ENCODE peak calls at places on chromosomes 12 and 14, in eight cellular contexts. J is ovary, O is neural progenitor cell, K is MM.1S, Z is psoas muscle, W is fibroblast of lung, F is hepatocyte, D is astrocyte. P is an unnamed sample. For H3K27me3, the result is how much of the 10 kb centered on the place peaks cover.

GRCh38 chr12:27237790-27238771 is 6.0 kb upstream of the STK38L start:
- DNase-seq in J (no peak), O (no peak), K (peak), Z (no peak), W (no peak), F (no peak), D (no peak), P (peak)

GRCh38 chr12:53337998-53338397 is 1.8 kb upstream of the SP7 start:
- DNase-seq in J (no peak), O (no peak), K (no peak), Z (no peak), W (no peak), F (no peak), D (no peak), P (no peak)

GRCh38 chr12:31440134-31440533 is 114.2 kb upstream of the SINHCAF start:
- DNase-seq in J (no peak), O (no peak), K (no peak), Z (no peak), W (no peak), F (no peak), D (no peak), P (no peak)

GRCh38 chr14:60085085-60085484 is 6.6 kb upstream of the PCNX4 start:
- DNase-seq in J (no peak), O (no peak), K (no peak), Z (no peak), W (no peak), F (no peak), D (no peak), P (no peak)

GRCh38 chr12:129657179-129657578 is 246.6 kb downstream of the TMEM132D start:
- DNase-seq in J (no peak), O (peak), K (no peak), Z (no peak), W (no peak), F (no peak), D (no peak), P (no peak)

GRCh38 chr14:78010688-78011087 is 159.5 kb upstream of the NRXN3 start:
- DNase-seq in J (no peak), O (no peak), K (no peak), Z (peak), W (peak), F (no peak), D (peak), P (no peak)

GRCh38 chr12:76083246-76083735 is 1.2 kb downstream of the NAP1L1 start:
- DNase-seq in J (no peak), O (no peak), K (no peak), Z (no peak), W (no peak), F (no peak), D (no peak), P (no peak)

GRCh38 chr14:104235686-104236085 is 97.3 kb downstream of the KIF26A start:
- DNase-seq in J (no peak), O (no peak), K (no peak), Z (no peak), W (no peak), F (no peak), D (no peak), P (peak)

GRCh38 chr12:42325326-42325775 is 543 bp downstream of the ZCRB1 start:
- DNase-seq in J (no peak), O (no peak), K (no peak), Z (no peak), W (no peak), F (no peak), D (no peak), P (no peak)

GRCh38 chr14:94009767-94010166 is 12.7 kb downstream of the CCDC197 start:
- DNase-seq in J (no peak), O (no peak), K (peak), Z (no peak), W (peak), F (no peak), D (peak), P (no peak)

GRCh38 chr12:109677323-109677722 is 36.3 kb upstream of the FAM222A start:
- DNase-seq in J (no peak), O (peak), K (no peak), Z (no peak), W (no peak), F (no peak), D (no peak), P (no peak)

GRCh38 chr12:95547522-95548055 is 3.7 kb downstream of the USP44 start:
- DNase-seq in J (no peak), O (peak), K (no peak), Z (no peak), W (peak), F (no peak), D (peak), P (no peak)

GRCh38 chr12:94710933-94711332 is 60.6 kb upstream of the TMCC3 start:
- DNase-seq in J (no peak), O (peak), K (peak), Z (no peak), W (peak), F (no peak), D (no peak), P (peak)

GRCh38 chr12:107369679-107370078 is 276.3 kb upstream of the CRY1 start:
- DNase-seq in J (no peak), O (no peak), K (no peak), Z (no peak), W (no peak), F (no peak), D (no peak), P (no peak)

GRCh38 chr12:69540606-69541386 is 44.5 kb upstream of the CCT2 start:
- DNase-seq in J (no peak), O (no peak), K (no peak), Z (no peak), W (peak), F (no peak), D (peak), P (no peak)

GRCh38 chr12:58009355-58009754 is 68.0 kb downstream of the ATP23 start:
- DNase-seq in J (no peak), O (no peak), K (no peak), Z (no peak), W (peak), F (no peak), D (peak), P (no peak)

GRCh38 chr12:9674226-9674590 is 4.7 kb downstream of the CLEC2D start:
- DNase-seq in J (no peak), O (no peak), K (no peak), Z (no peak), W (no peak), F (no peak), D (no peak), P (no peak)

GRCh38 chr12:24728826-24729225 is 220.1 kb downstream of the BCAT1 start:
- DNase-seq in J (no peak), O (no peak), K (no peak), Z (no peak), W (no peak), F (no peak), D (no peak), P (no peak)

GRCh38 chr14:79809849-79810612 is 401.3 kb downstream of the DIO2 start:
- DNase-seq in J (no peak), O (peak), K (peak), Z (no peak), W (peak), F (peak), D (no peak), P (no peak)

GRCh38 chr14:35808076-35808657 is 928 bp downstream of the RALGAPA1 start:
- DNase-seq in J (no peak), O (peak), K (peak), Z (no peak), W (peak), F (peak), D (no peak), P (peak)

GRCh38 chr12:43805149-43805856 is 814 bp downstream of the TWF1 start:
- DNase-seq in J (no peak), O (peak), K (peak), Z (no peak), W (peak), F (no peak), D (peak), P (no peak)

GRCh38 chr12:4701863-4702262 is 18.3 kb upstream of the GALNT8 start:
- DNase-seq in J (no peak), O (no peak), K (no peak), Z (no peak), W (no peak), F (no peak), D (no peak), P (no peak)

GRCh38 chr12:128903231-128903630 is 50.0 kb downstream of the GLT1D1 start:
- DNase-seq in J (no peak), O (peak), K (no peak), Z (no peak), W (no peak), F (no peak), D (no peak), P (no peak)

GRCh38 chr12:2722806-2723205 is 72.0 kb upstream of the FKBP4 start:
- DNase-seq in J (no peak), O (no peak), K (no peak), Z (no peak), W (peak), F (no peak), D (peak), P (peak)

GRCh38 chr12:115467531-115467930 is 783.6 kb upstream of the TBX3 start:
- DNase-seq in J (no peak), O (no peak), K (no peak), Z (no peak), W (peak), F (no peak), D (no peak), P (no peak)

GRCh38 chr14:58697927-58698641 is 60.3 kb downstream of the DACT1 start:
- DNase-seq in J (no peak), O (no peak), K (no peak), Z (no peak), W (no peak), F (no peak), D (no peak), P (no peak)

GRCh38 chr12:15829949-15830348 is 40.8 kb upstream of the EPS8 start:
- DNase-seq in J (no peak), O (no peak), K (no peak), Z (no peak), W (peak), F (no peak), D (peak), P (no peak)

GRCh38 chr12:105040476-105040875 is 43.8 kb downstream of the ALDH1L2 start:
- DNase-seq in J (no peak), O (no peak), K (no peak), Z (no peak), W (no peak), F (no peak), D (no peak), P (no peak)

GRCh38 chr14:31949709-31950108 is 127.4 kb upstream of the ARHGAP5 start:
- DNase-seq in J (no peak), O (no peak), K (no peak), Z (no peak), W (no peak), F (no peak), D (no peak), P (no peak)

GRCh38 chr14:77302926-77303325 is 17.8 kb downstream of the POMT2 start:
- DNase-seq in J (no peak), O (no peak), K (no peak), Z (no peak), W (peak), F (peak), D (peak), P (no peak)

GRCh38 chr14:92603309-92604257 is 90.0 kb downstream of the RIN3 start:
- DNase-seq in J (peak), O (peak), K (no peak), Z (no peak), W (peak), F (no peak), D (peak), P (no peak)

GRCh38 chr12:90653051-90653450 is 301.9 kb downstream of the CCER1 start:
- DNase-seq in J (no peak), O (no peak), K (no peak), Z (no peak), W (peak), F (no peak), D (peak), P (no peak)

GRCh38 chr14:37088816-37089215 is 83.6 kb downstream of the SLC25A21 start:
- DNase-seq in J (no peak), O (no peak), K (no peak), Z (no peak), W (peak), F (no peak), D (peak), P (no peak)

GRCh38 chr12:104219361-104219892 is 3.8 kb downstream of the TXNRD1 start:
- DNase-seq in J (no peak), O (no peak), K (no peak), Z (no peak), W (peak), F (peak), D (peak), P (no peak)

GRCh38 chr12:46998811-46999368 is 80.5 kb upstream of the PCED1B start:
- DNase-seq in J (no peak), O (no peak), K (no peak), Z (no peak), W (peak), F (no peak), D (peak), P (no peak)

GRCh38 chr12:100058482-100059029 is 73.8 kb upstream of the ANKS1B start:
- DNase-seq in J (no peak), O (no peak), K (no peak), Z (no peak), W (peak), F (peak), D (peak), P (no peak)

GRCh38 chr14:86935241-86935640 is 1057.7 kb downstream of the GALC start:
- DNase-seq in J (no peak), O (no peak), K (no peak), Z (no peak), W (peak), F (no peak), D (peak), P (no peak)

GRCh38 chr14:89616425-89617141 is 199.6 kb upstream of the FOXN3 start:
- DNase-seq in J (no peak), O (no peak), K (peak), Z (no peak), W (peak), F (peak), D (no peak), P (no peak)

GRCh38 chr14:71286126-71286525 is 378.9 kb downstream of the PCNX1 start:
- DNase-seq in J (no peak), O (no peak), K (no peak), Z (no peak), W (no peak), F (no peak), D (no peak), P (no peak)

DNA sequence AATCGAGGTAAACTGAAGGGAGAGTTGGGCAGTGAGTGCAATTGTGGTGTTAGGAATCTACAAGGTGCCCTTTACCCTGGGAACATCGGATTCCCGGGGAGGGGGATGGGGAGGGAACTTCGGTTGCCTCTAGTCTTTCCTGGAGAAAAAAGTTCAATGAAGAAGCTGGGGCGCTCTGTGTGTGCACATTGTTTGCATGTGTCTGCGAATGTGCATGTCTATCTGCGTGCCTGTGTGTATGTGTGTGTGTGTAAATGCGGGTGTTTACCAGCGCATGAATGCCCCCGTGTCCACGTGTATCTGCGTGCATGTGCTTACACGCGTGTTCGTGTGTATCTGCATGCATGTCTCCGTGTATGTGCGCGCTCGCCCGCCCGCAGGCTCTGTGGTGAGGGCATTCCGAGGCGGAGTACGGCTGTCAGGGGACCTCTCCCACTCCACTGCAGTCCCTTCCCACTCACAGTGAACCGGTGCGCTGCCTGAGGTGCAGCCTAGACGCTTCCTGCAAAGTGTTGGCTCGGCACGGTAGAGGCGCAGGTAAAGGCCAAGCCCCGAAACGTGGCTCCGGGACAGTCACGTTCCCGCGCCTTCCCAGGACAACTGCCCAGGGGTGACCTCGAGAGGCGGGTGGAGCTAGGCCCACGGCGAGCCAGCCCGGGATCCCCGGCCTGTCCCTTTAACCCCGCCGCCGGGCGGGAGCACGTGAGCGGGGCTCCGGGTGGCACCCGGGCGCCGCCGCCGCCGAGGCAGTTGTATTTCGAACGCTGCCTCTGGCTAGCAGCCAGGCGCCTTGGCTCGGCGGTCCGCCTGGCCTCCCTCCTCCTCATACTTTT is 586 bp upstream of the HMGA2 start:
- DNase-seq in J (peak), O (peak), K (peak), Z (peak), W (peak), F (peak), D (peak), P (peak)
- H3K27me3 ChIP-seq in J (under half), O (under half), K (under half), Z (under half), W (under half), F (under half), D (under half), P (under half)

GRCh38 chr12:52258335-52258901 is 16.0 kb upstream of the KRT86 start:
- DNase-seq in J (no peak), O (peak), K (no peak), Z (no peak), W (peak), F (peak), D (no peak), P (no peak)

GRCh38 chr12:52254965-52255751 is 19.3 kb upstream of the KRT86 start:
- DNase-seq in J (no peak), O (no peak), K (no peak), Z (no peak), W (no peak), F (no peak), D (no peak), P (no peak)

GRCh38 chr12:52257074-52257551 is 17.3 kb upstream of the KRT86 start:
- DNase-seq in J (no peak), O (no peak), K (no peak), Z (no peak), W (no peak), F (no peak), D (no peak), P (peak)

GRCh38 chr12:52254180-52254964 is 20.1 kb upstream of the KRT86 start:
- DNase-seq in J (no peak), O (no peak), K (no peak), Z (no peak), W (no peak), F (no peak), D (no peak), P (peak)

DNA sequence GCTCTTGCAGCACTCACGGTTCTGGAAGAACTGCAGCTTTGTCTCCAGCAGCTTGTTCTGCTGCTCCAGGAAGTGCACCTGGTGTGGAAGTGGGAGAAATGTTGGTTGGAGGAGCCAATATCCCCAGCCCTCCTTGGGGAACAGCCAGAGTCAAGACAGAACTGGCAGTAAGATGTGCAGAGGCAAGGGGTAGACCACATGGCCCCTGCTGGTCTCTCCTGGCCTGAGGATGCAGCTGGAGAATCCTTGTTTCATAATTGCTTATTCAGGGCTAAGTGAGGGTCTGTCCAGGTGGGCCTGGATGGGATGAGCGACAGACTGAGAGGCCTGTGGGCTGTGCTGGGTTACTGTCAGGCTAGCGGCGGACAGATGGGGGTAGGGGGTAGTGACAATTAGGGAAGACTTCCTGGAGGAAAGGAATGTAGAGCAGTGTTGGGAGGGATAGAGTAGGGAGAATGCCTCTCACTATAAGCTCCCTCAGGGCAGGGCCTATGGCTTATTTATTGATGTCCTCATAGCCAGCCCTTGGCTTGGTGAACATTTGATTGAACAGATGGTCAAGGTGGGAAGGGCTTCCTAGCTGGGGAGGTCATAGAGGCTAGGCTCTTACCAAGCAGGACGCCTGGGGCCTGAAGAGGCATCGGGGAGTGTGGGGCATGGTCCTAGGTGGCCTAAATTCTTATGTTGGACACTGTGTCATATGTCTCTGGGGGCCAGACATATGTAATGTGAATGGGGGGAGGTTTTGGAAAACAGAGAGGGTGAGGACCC is 18.1 kb upstream of the KRT86 start:
- DNase-seq in J (no peak), O (no peak), K (no peak), Z (no peak), W (no peak), F (no peak), D (no peak), P (no peak)
- H3K27me3 ChIP-seq in J (under half), O (half or more), K (under half), Z (under half), W (under half), F (half or more), D (under half), P (under half)

DNA sequence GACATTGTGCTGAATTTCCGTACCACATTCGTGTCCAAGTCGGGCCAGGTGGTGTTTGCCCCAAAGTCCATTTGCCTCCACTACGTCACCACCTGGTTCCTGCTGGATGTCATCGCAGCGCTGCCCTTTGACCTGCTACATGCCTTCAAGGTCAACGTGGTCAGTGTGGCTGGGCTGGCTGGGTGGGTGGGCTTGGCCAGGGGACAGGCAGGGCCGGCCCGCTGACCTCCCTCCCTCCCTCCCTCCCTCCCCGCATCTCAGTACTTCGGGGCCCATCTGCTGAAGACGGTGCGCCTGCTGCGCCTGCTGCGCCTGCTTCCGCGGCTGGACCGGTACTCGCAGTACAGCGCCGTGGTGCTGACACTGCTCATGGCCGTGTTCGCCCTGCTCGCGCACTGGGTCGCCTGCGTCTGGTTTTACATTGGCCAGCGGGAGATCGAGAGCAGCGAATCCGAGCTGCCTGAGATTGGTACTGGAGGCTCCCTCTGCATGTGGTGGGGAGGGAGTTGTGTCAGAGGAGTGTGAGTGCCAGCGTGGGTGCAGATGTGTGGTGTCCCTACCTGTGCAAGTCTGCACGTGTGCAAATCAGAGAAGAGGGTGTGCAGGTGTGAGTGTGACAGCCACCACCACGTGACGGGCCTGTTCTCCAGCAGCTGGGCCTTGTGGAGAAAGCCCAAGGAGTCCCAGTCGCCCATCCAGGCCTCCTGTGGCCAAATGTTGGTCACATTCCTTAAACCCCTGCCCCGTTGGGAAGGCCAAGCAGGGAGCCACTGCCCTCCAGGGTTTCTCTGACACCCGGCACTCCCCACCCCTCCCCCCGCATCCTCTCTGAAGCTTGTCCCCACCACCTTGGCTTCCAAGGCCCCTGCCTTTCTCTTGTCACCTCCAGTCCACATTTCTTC is 5.3 kb downstream of the KCNH3 start:
- DNase-seq in J (no peak), O (no peak), K (no peak), Z (no peak), W (no peak), F (no peak), D (no peak), P (no peak)
- H3K27me3 ChIP-seq in J (under half), O (half or more), K (under half), Z (under half), W (under half), F (half or more), D (under half), P (under half)

GRCh38 chr14:85172290-85172689 is 357.7 kb upstream of the FLRT2 start:
- DNase-seq in J (no peak), O (no peak), K (no peak), Z (no peak), W (no peak), F (no peak), D (no peak), P (no peak)

GRCh38 chr14:85178869-85179268 is 351.1 kb upstream of the FLRT2 start:
- DNase-seq in J (no peak), O (no peak), K (no peak), Z (no peak), W (no peak), F (no peak), D (no peak), P (no peak)

GRCh38 chr14:85175556-85175955 is 354.4 kb upstream of the FLRT2 start:
- DNase-seq in J (no peak), O (no peak), K (no peak), Z (no peak), W (peak), F (no peak), D (peak), P (no peak)

GRCh38 chr14:85172889-85173458 is 357.0 kb upstream of the FLRT2 start:
- DNase-seq in J (no peak), O (no peak), K (no peak), Z (no peak), W (no peak), F (no peak), D (no peak), P (peak)
- H3K27me3 ChIP-seq in J (under half), O (under half), K (under half), Z (under half), W (under half), F (under half), D (under half), P (under half)